ENCODE peak calls at places on chromosomes 5 and 9, in four cellular contexts. I is HCT116, H is HepG2, V is K562. X is an unnamed sample.

GRCh38 chr5:108084105-108084504 is 297.8 kb downstream of the FBXL17 start:
- DNase-seq in I (no peak), H (no peak), V (no peak), X (no peak)

GRCh38 chr5:113520429-113520828 is 6.9 kb downstream of the YTHDC2 start:
- DNase-seq in I (no peak), H (peak; percentile 58), V (no peak), X (no peak)

GRCh38 chr9:71218774-71219173 is 97.4 kb upstream of the TRPM3 start:
- DNase-seq in I (no peak), H (peak; percentile 42), V (no peak), X (no peak)

GRCh38 chr9:94721754-94722153 is 4.7 kb upstream of the AOPEP start:
- DNase-seq in I (no peak), H (no peak), V (no peak), X (no peak)

GRCh38 chr9:93224591-93224990 is 40.7 kb downstream of the WNK2 start:
- DNase-seq in I (peak; percentile 7), H (peak; percentile 53), V (no peak), X (no peak)

GRCh38 chr5:133742370-133743036 is 130.2 kb upstream of the FSTL4 start:
- DNase-seq in I (no peak), H (no peak), V (no peak), X (no peak)

GRCh38 chr5:143019614-143020515 is 249.7 kb downstream of the ARHGAP26 start:
- DNase-seq in I (no peak), H (no peak), V (no peak), X (no peak)

GRCh38 chr9:100811643-100812042 is 216.9 kb upstream of the PLPPR1 start:
- DNase-seq in I (no peak), H (no peak), V (no peak), X (no peak)

GRCh38 chr9:129676970-129677369 is 11.5 kb downstream of the PRRX2 start:
- DNase-seq in I (no peak), H (peak; percentile 15), V (peak; percentile 41), X (no peak)

GRCh38 chr9:72986522-72987116 is 33.8 kb upstream of the ALDH1A1 start:
- DNase-seq in I (no peak), H (no peak), V (no peak), X (no peak)

GRCh38 chr5:32600057-32600622 is 14.8 kb downstream of the SUB1 start:
- DNase-seq in I (no peak), H (no peak), V (no peak), X (no peak)

GRCh38 chr5:102937916-102938315 is 182.0 kb downstream of the GIN1 start:
- DNase-seq in I (no peak), H (no peak), V (no peak), X (no peak)

GRCh38 chr9:120348951-120349429 is 231.0 kb downstream of the CDK5RAP2 start:
- DNase-seq in I (peak; percentile 31), H (peak; percentile 44), V (peak; percentile 42), X (no peak)

GRCh38 chr5:23727271-23727670 is 219.9 kb downstream of the PRDM9 start:
- DNase-seq in I (no peak), H (peak; percentile 17), V (no peak), X (no peak)

GRCh38 chr5:157306092-157306491 is 40.2 kb downstream of the CYFIP2 start:
- DNase-seq in I (no peak), H (no peak), V (no peak), X (no peak)

DNA sequence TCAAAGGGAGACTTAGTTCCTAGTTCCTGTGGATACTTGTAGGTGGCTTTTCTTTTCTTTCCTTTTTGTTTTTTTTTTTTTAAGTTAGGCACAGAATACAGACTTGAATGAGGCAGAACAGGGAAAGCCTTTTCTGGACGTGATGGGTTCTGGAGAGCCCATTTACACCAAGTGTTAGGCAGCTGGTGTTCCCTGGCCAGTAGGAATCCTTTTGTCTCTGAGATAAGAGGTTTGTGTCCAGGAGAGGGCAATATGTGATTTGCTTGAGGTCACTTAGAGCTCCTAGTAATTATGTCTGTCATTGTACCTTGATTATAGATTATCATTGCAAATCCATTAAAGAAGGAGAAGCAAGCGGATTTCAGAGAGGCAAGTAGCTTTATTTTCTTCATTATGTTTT is 9.1 kb downstream of the MEGF10 start:
- DNase-seq in I (no peak), H (no peak), V (no peak), X (no peak)
- H3K27ac ChIP-seq in I (no peak overlapping the region), H (no peak overlapping the region), V (no peak overlapping the region), X (no peak overlapping the region)

DNA sequence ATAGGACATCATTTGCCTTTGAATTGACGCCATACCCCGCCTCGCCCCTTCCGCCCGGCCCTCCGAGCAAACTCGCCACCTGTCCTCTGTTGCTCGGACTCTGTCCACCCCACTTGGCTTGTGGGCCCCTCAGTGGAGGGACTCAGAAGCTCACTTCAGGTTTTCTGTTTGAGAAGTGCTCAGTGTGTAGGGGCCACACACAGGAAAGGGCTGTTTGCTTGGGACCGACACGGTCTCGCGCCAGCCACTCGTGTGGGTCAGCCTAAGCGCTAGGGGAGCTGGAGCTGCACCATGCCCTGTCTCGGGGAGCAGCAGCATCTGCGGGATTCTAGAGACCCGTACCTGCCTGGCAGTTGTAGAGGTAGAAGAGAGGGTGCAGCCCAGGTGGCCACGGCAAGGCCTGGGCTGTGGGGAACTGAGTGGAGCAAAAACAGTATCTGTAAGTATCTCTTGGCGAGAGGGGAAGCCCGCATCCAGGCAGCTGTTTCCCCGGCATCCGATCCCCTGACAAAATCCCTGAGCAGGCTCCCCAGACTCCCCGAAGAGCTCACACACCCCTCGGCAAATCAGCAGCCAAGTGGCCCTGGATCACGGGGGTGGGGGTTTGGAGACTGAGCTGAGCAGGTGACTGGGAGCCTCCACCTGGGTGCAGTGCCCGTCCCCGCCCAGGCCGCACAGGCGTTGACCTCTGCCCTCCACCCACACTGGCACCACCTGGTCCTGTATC is 52.2 kb downstream of the COL5A1 start:
- DNase-seq in I (no peak), H (no peak), V (no peak), X (no peak)
- TF ChIP-seq TCF7L2 in I (no peak), H (no peak), V (no peak), X (no peak)

GRCh38 chr5:14560091-14560595 is 21.4 kb upstream of the OTULINL start:
- DNase-seq in I (no peak), H (no peak), V (no peak), X (no peak)

GRCh38 chr5:14557840-14558239 is 23.8 kb upstream of the OTULINL start:
- DNase-seq in I (no peak), H (no peak), V (no peak), X (no peak)

GRCh38 chr5:14556015-14556414 is 25.6 kb upstream of the OTULINL start:
- DNase-seq in I (no peak), H (no peak), V (no peak), X (no peak)

GRCh38 chr5:14561741-14562140 is 19.9 kb upstream of the OTULINL start:
- DNase-seq in I (no peak), H (no peak), V (no peak), X (no peak)

GRCh38 chr5:14557203-14557725 is 24.3 kb upstream of the OTULINL start:
- DNase-seq in I (no peak), H (no peak), V (no peak), X (no peak)
- H3K27ac ChIP-seq in I (no peak overlapping the region), H (no peak overlapping the region), V (no peak overlapping the region), X (no peak overlapping the region)

DNA sequence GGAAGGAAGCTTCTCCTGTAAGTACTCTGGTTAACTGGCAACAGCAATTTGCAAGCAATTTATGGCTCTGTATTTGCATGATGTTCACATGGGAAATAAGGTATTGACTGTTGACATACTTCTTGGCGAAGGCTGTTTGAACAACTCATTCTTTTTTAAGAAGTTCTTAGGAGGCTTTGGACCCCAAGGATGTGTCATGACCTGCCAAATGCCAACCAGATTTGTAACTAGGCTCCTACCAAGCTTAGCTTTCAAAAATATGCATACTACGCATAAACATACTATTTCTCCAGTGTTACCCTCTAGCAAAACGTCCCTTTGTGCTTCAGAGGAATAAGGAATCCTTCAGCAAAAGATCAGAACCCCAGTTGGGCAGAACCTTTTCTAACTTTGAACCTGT is 165.2 kb upstream of the MSX2 start:
- DNase-seq in I (no peak), H (no peak), V (no peak), X (no peak)
- TF ChIP-seq TCF7L2 in I (no peak), H (no peak), V (no peak), X (no peak)

GRCh38 chr5:139458580-139459407 is 3.7 kb downstream of the ECSCR start:
- DNase-seq in I (no peak), H (no peak), V (no peak), X (no peak)

GRCh38 chr5:139461176-139461575 is 1.4 kb downstream of the ECSCR start:
- DNase-seq in I (no peak), H (no peak), V (no peak), X (no peak)

GRCh38 chr5:139461698-139462097 is 845 bp downstream of the ECSCR start:
- DNase-seq in I (no peak), H (no peak), V (no peak), X (no peak)

GRCh38 chr5:139459451-139459934 is 3.0 kb downstream of the ECSCR start:
- DNase-seq in I (no peak), H (peak; percentile 52), V (no peak), X (no peak)

GRCh38 chr5:139460457-139460856 is 2.1 kb downstream of the ECSCR start:
- DNase-seq in I (no peak), H (no peak), V (no peak), X (no peak)
- H3K27ac ChIP-seq in I (no peak overlapping the region), H (no peak overlapping the region), V (no peak overlapping the region), X (no peak overlapping the region)

GRCh38 chr5:178778919-178779318 is 48.5 kb upstream of the ZNF354A start:
- DNase-seq in I (no peak), H (peak; percentile 71), V (no peak), X (no peak)
- TF ChIP-seq TCF7L2 in I (no peak), H (no peak), V (no peak), X (no peak)

DNA sequence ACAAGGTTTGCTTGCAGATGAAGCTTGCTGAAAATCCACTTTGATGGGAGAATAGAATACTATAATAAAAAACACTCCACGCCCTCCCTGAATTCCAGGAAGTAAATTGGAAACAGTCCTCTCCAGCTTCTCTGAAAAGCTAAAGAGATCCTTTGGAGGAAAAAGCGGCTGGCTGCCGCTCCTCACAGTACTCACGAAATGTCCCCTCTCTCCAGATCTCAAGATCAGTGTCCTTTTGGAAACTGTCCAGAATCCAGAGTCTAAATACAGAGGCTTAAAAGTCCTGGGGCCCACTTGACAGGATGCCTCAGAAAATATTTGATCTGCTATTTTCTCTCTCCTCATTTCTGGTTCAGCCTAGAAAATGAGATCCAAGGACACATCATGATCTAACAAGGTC is 7.3 kb downstream of the C1QTNF2 start:
- DNase-seq in I (no peak), H (no peak), V (no peak), X (no peak)
- H3K27ac ChIP-seq in I (no peak overlapping the region), H (no peak overlapping the region), V (no peak overlapping the region), X (no peak overlapping the region)

GRCh38 chr5:59107692-59108091 is 524.8 kb downstream of the RAB3C start:
- DNase-seq in I (no peak), H (no peak), V (no peak), X (no peak)
- TF ChIP-seq TCF7L2 in I (no peak), H (no peak), V (no peak), X (no peak)

GRCh38 chr5:74575741-74576538 is 64.6 kb downstream of the ENC1 start:
- DNase-seq in I (no peak), H (no peak), V (no peak), X (peak; percentile 66)
- H3K27ac ChIP-seq in I (no peak overlapping the region), H (no peak overlapping the region), V (no peak overlapping the region), X (peak overlapping the region; percentile 65)